ENCODE peak calls at places on chromosomes 4 and X, in eight cellular contexts. One of them, this sample, is unnamed.

GRCh38 chr4:79232555-79232954 is 93.3 kb downstream of the NAA11 start:
- DNase-seq in posterior cingulate gyrus: no peak
- DNase-seq in SW480: no peak
- DNase-seq in fibroblast of mammary gland: no peak
- DNase-seq in endothelial cell: no peak
- DNase-seq in stimulated activated CD8-positive, alpha-beta memory T cell treated with anti-CD3 and anti-CD28 coated beads, Interleukin-7, amount 100 ng/mL, for 24 hours: no peak
- DNase-seq in amygdala: no peak
- DNase-seq in DMS153: no peak
- DNase-seq in this sample: no peak

GRCh38 chr4:113026556-113026955 is 22.9 kb upstream of the ANK2 start:
- DNase-seq in SW480: no peak
- DNase-seq in DMS153: no peak
- DNase-seq in fibroblast of mammary gland: peak; percentile 52
- DNase-seq in amygdala: no peak
- DNase-seq in posterior cingulate gyrus: no peak
- DNase-seq in endothelial cell: no peak
- DNase-seq in stimulated activated CD8-positive, alpha-beta memory T cell treated with anti-CD3 and anti-CD28 coated beads, Interleukin-7, amount 100 ng/mL, for 24 hours: no peak
- DNase-seq in this sample: no peak

GRCh38 chr4:140136509-140136908 is 17.5 kb downstream of the MAML3 start:
- DNase-seq in endothelial cell: no peak
- DNase-seq in posterior cingulate gyrus: no peak
- DNase-seq in fibroblast of mammary gland: peak; percentile 77
- DNase-seq in amygdala: no peak
- DNase-seq in stimulated activated CD8-positive, alpha-beta memory T cell treated with anti-CD3 and anti-CD28 coated beads, Interleukin-7, amount 100 ng/mL, for 24 hours: no peak
- DNase-seq in DMS153: no peak
- DNase-seq in SW480: no peak
- DNase-seq in this sample: no peak

GRCh38 chr4:42397256-42397634 is at the start of gene SHISA3:
- DNase-seq in amygdala: no peak
- DNase-seq in fibroblast of mammary gland: peak; percentile 24
- DNase-seq in DMS153: no peak
- DNase-seq in stimulated activated CD8-positive, alpha-beta memory T cell treated with anti-CD3 and anti-CD28 coated beads, Interleukin-7, amount 100 ng/mL, for 24 hours: no peak
- DNase-seq in posterior cingulate gyrus: peak; percentile 58
- DNase-seq in SW480: no peak
- DNase-seq in endothelial cell: peak; percentile 40
- DNase-seq in this sample: no peak

GRCh38 chr4:176467011-176467410 is 147.2 kb downstream of the SPCS3 start:
- DNase-seq in fibroblast of mammary gland: no peak
- DNase-seq in DMS153: no peak
- DNase-seq in SW480: no peak
- DNase-seq in amygdala: no peak
- DNase-seq in posterior cingulate gyrus: no peak
- DNase-seq in stimulated activated CD8-positive, alpha-beta memory T cell treated with anti-CD3 and anti-CD28 coated beads, Interleukin-7, amount 100 ng/mL, for 24 hours: no peak
- DNase-seq in endothelial cell: no peak
- DNase-seq in this sample: no peak

GRCh38 chr4:186940476-186940875 is 216.8 kb upstream of the FAT1 start:
- DNase-seq in SW480: no peak
- DNase-seq in stimulated activated CD8-positive, alpha-beta memory T cell treated with anti-CD3 and anti-CD28 coated beads, Interleukin-7, amount 100 ng/mL, for 24 hours: no peak
- DNase-seq in fibroblast of mammary gland: no peak
- DNase-seq in endothelial cell: no peak
- DNase-seq in posterior cingulate gyrus: no peak
- DNase-seq in DMS153: no peak
- DNase-seq in amygdala: no peak
- DNase-seq in this sample: no peak

GRCh38 chr4:19540859-19541258 is 710.8 kb upstream of the SLIT2 start:
- DNase-seq in amygdala: no peak
- DNase-seq in fibroblast of mammary gland: no peak
- DNase-seq in DMS153: no peak
- DNase-seq in stimulated activated CD8-positive, alpha-beta memory T cell treated with anti-CD3 and anti-CD28 coated beads, Interleukin-7, amount 100 ng/mL, for 24 hours: no peak
- DNase-seq in SW480: no peak
- DNase-seq in endothelial cell: no peak
- DNase-seq in posterior cingulate gyrus: no peak
- DNase-seq in this sample: no peak

GRCh38 chrX:84188320-84188834 is 378 bp upstream of the RPS6KA6 start:
- DNase-seq in SW480: peak; percentile 64
- DNase-seq in fibroblast of mammary gland: peak; percentile 44
- DNase-seq in posterior cingulate gyrus: peak; percentile 93
- DNase-seq in stimulated activated CD8-positive, alpha-beta memory T cell treated with anti-CD3 and anti-CD28 coated beads, Interleukin-7, amount 100 ng/mL, for 24 hours: no peak
- DNase-seq in DMS153: no peak
- DNase-seq in amygdala: peak; percentile 54
- DNase-seq in endothelial cell: peak; percentile 53
- DNase-seq in this sample: peak; percentile 11

GRCh38 chr4:102343964-102344519 is 1.2 kb downstream of the SLC39A8 start:
- DNase-seq in endothelial cell: no peak
- DNase-seq in stimulated activated CD8-positive, alpha-beta memory T cell treated with anti-CD3 and anti-CD28 coated beads, Interleukin-7, amount 100 ng/mL, for 24 hours: peak; percentile 37
- DNase-seq in amygdala: no peak
- DNase-seq in fibroblast of mammary gland: peak; percentile 4
- DNase-seq in DMS153: peak; percentile 46
- DNase-seq in SW480: peak; percentile 74
- DNase-seq in posterior cingulate gyrus: no peak
- DNase-seq in this sample: no peak

GRCh38 chr4:104677122-104677521 is 182.4 kb upstream of the CXXC4 start:
- DNase-seq in SW480: no peak
- DNase-seq in fibroblast of mammary gland: no peak
- DNase-seq in amygdala: no peak
- DNase-seq in endothelial cell: no peak
- DNase-seq in stimulated activated CD8-positive, alpha-beta memory T cell treated with anti-CD3 and anti-CD28 coated beads, Interleukin-7, amount 100 ng/mL, for 24 hours: no peak
- DNase-seq in posterior cingulate gyrus: no peak
- DNase-seq in DMS153: peak; percentile 78
- DNase-seq in this sample: no peak

GRCh38 chr4:177573487-177573886 is 131.2 kb upstream of the AGA start:
- DNase-seq in fibroblast of mammary gland: peak; percentile 96
- DNase-seq in posterior cingulate gyrus: no peak
- DNase-seq in amygdala: no peak
- DNase-seq in DMS153: no peak
- DNase-seq in SW480: peak; percentile 21
- DNase-seq in endothelial cell: no peak
- DNase-seq in stimulated activated CD8-positive, alpha-beta memory T cell treated with anti-CD3 and anti-CD28 coated beads, Interleukin-7, amount 100 ng/mL, for 24 hours: no peak
- DNase-seq in this sample: peak; percentile 67

GRCh38 chrX:77446029-77446585 is 1.1 kb upstream of the FGF16 start:
- DNase-seq in fibroblast of mammary gland: no peak
- DNase-seq in posterior cingulate gyrus: no peak
- DNase-seq in DMS153: no peak
- DNase-seq in SW480: no peak
- DNase-seq in endothelial cell: peak; percentile 48
- DNase-seq in amygdala: no peak
- DNase-seq in stimulated activated CD8-positive, alpha-beta memory T cell treated with anti-CD3 and anti-CD28 coated beads, Interleukin-7, amount 100 ng/mL, for 24 hours: no peak
- DNase-seq in this sample: no peak

GRCh38 chrX:150958177-150958576 is 25.0 kb upstream of the HMGB3 start:
- DNase-seq in DMS153: no peak
- DNase-seq in SW480: no peak
- DNase-seq in amygdala: peak; percentile 5
- DNase-seq in posterior cingulate gyrus: peak; percentile 87
- DNase-seq in stimulated activated CD8-positive, alpha-beta memory T cell treated with anti-CD3 and anti-CD28 coated beads, Interleukin-7, amount 100 ng/mL, for 24 hours: no peak
- DNase-seq in fibroblast of mammary gland: no peak
- DNase-seq in endothelial cell: no peak
- DNase-seq in this sample: no peak

GRCh38 chr4:24912252-24913098 is at the start of gene CCDC149:
- DNase-seq in DMS153: peak; percentile 71
- DNase-seq in fibroblast of mammary gland: peak; percentile 41
- DNase-seq in SW480: peak; percentile 50
- DNase-seq in endothelial cell: peak; percentile 63
- DNase-seq in amygdala: peak; percentile 62
- DNase-seq in posterior cingulate gyrus: peak; percentile 93
- DNase-seq in stimulated activated CD8-positive, alpha-beta memory T cell treated with anti-CD3 and anti-CD28 coated beads, Interleukin-7, amount 100 ng/mL, for 24 hours: no peak
- DNase-seq in this sample: no peak

GRCh38 chrX:135556055-135556454 is 35.6 kb downstream of the INTS6L start:
- DNase-seq in SW480: no peak
- DNase-seq in stimulated activated CD8-positive, alpha-beta memory T cell treated with anti-CD3 and anti-CD28 coated beads, Interleukin-7, amount 100 ng/mL, for 24 hours: no peak
- DNase-seq in amygdala: no peak
- DNase-seq in fibroblast of mammary gland: no peak
- DNase-seq in DMS153: no peak
- DNase-seq in endothelial cell: no peak
- DNase-seq in posterior cingulate gyrus: no peak
- DNase-seq in this sample: no peak

GRCh38 chr4:37781134-37781455 is 45.4 kb upstream of the PGM2 start:
- DNase-seq in stimulated activated CD8-positive, alpha-beta memory T cell treated with anti-CD3 and anti-CD28 coated beads, Interleukin-7, amount 100 ng/mL, for 24 hours: no peak
- DNase-seq in posterior cingulate gyrus: no peak
- DNase-seq in amygdala: no peak
- DNase-seq in endothelial cell: no peak
- DNase-seq in SW480: no peak
- DNase-seq in fibroblast of mammary gland: no peak
- DNase-seq in DMS153: no peak
- DNase-seq in this sample: no peak

GRCh38 chrX:53263597-53264094 is 17.7 kb downstream of the IQSEC2 start:
- DNase-seq in DMS153: no peak
- DNase-seq in stimulated activated CD8-positive, alpha-beta memory T cell treated with anti-CD3 and anti-CD28 coated beads, Interleukin-7, amount 100 ng/mL, for 24 hours: no peak
- DNase-seq in endothelial cell: no peak
- DNase-seq in amygdala: no peak
- DNase-seq in posterior cingulate gyrus: no peak
- DNase-seq in fibroblast of mammary gland: peak; percentile 88
- DNase-seq in SW480: peak; percentile 84
- DNase-seq in this sample: no peak

GRCh38 chr4:38531126-38531737 is 132.8 kb upstream of the KLF3 start:
- DNase-seq in endothelial cell: no peak
- DNase-seq in stimulated activated CD8-positive, alpha-beta memory T cell treated with anti-CD3 and anti-CD28 coated beads, Interleukin-7, amount 100 ng/mL, for 24 hours: no peak
- DNase-seq in amygdala: no peak
- DNase-seq in fibroblast of mammary gland: no peak
- DNase-seq in posterior cingulate gyrus: no peak
- DNase-seq in DMS153: no peak
- DNase-seq in SW480: no peak
- DNase-seq in this sample: peak; percentile 2

GRCh38 chr4:7627251-7628250 is 192.8 kb upstream of the PSAPL1 start:
- DNase-seq in fibroblast of mammary gland: no peak
- DNase-seq in posterior cingulate gyrus: peak; percentile 62
- DNase-seq in SW480: no peak
- DNase-seq in stimulated activated CD8-positive, alpha-beta memory T cell treated with anti-CD3 and anti-CD28 coated beads, Interleukin-7, amount 100 ng/mL, for 24 hours: no peak
- DNase-seq in DMS153: no peak
- DNase-seq in amygdala: no peak
- DNase-seq in endothelial cell: no peak
- DNase-seq in this sample: no peak

GRCh38 chr4:112858751-112859150 is 190.7 kb upstream of the ANK2 start:
- DNase-seq in fibroblast of mammary gland: no peak
- DNase-seq in posterior cingulate gyrus: no peak
- DNase-seq in amygdala: no peak
- DNase-seq in SW480: no peak
- DNase-seq in endothelial cell: no peak
- DNase-seq in DMS153: no peak
- DNase-seq in stimulated activated CD8-positive, alpha-beta memory T cell treated with anti-CD3 and anti-CD28 coated beads, Interleukin-7, amount 100 ng/mL, for 24 hours: no peak
- DNase-seq in this sample: no peak

GRCh38 chrX:49754238-49754857 is 58.6 kb upstream of the PAGE1 start:
- DNase-seq in SW480: peak; percentile 37
- DNase-seq in amygdala: peak; percentile 4
- DNase-seq in stimulated activated CD8-positive, alpha-beta memory T cell treated with anti-CD3 and anti-CD28 coated beads, Interleukin-7, amount 100 ng/mL, for 24 hours: peak; percentile 7
- DNase-seq in posterior cingulate gyrus: peak; percentile 83
- DNase-seq in fibroblast of mammary gland: peak; percentile 34
- DNase-seq in endothelial cell: peak; percentile 44
- DNase-seq in DMS153: peak; percentile 6
- DNase-seq in this sample: peak; percentile 0

GRCh38 chr4:151668687-151669402 is 92.0 kb downstream of the GATB start:
- DNase-seq in endothelial cell: no peak
- DNase-seq in DMS153: no peak
- DNase-seq in posterior cingulate gyrus: no peak
- DNase-seq in stimulated activated CD8-positive, alpha-beta memory T cell treated with anti-CD3 and anti-CD28 coated beads, Interleukin-7, amount 100 ng/mL, for 24 hours: no peak
- DNase-seq in SW480: no peak
- DNase-seq in amygdala: no peak
- DNase-seq in fibroblast of mammary gland: no peak
- DNase-seq in this sample: no peak

GRCh38 chr4:168923526-168924194 is 86.4 kb downstream of the CBR4 start:
- DNase-seq in amygdala: no peak
- DNase-seq in SW480: peak; percentile 59
- DNase-seq in endothelial cell: peak; percentile 58
- DNase-seq in stimulated activated CD8-positive, alpha-beta memory T cell treated with anti-CD3 and anti-CD28 coated beads, Interleukin-7, amount 100 ng/mL, for 24 hours: peak; percentile 2
- DNase-seq in posterior cingulate gyrus: no peak
- DNase-seq in DMS153: peak; percentile 72
- DNase-seq in fibroblast of mammary gland: peak; percentile 86
- DNase-seq in this sample: peak; percentile 59

GRCh38 chr4:19309365-19309764 is 942.3 kb upstream of the SLIT2 start:
- DNase-seq in endothelial cell: no peak
- DNase-seq in posterior cingulate gyrus: no peak
- DNase-seq in stimulated activated CD8-positive, alpha-beta memory T cell treated with anti-CD3 and anti-CD28 coated beads, Interleukin-7, amount 100 ng/mL, for 24 hours: no peak
- DNase-seq in fibroblast of mammary gland: peak; percentile 75
- DNase-seq in DMS153: no peak
- DNase-seq in amygdala: no peak
- DNase-seq in SW480: no peak
- DNase-seq in this sample: peak; percentile 37

GRCh38 chrX:104165894-104166734 is at the start of gene FAM199X:
- DNase-seq in endothelial cell: peak; percentile 83
- DNase-seq in SW480: peak; percentile 85
- DNase-seq in DMS153: peak; percentile 72
- DNase-seq in posterior cingulate gyrus: peak; percentile 98
- DNase-seq in amygdala: peak; percentile 83
- DNase-seq in stimulated activated CD8-positive, alpha-beta memory T cell treated with anti-CD3 and anti-CD28 coated beads, Interleukin-7, amount 100 ng/mL, for 24 hours: peak; percentile 51
- DNase-seq in fibroblast of mammary gland: peak; percentile 83
- DNase-seq in this sample: peak; percentile 38

GRCh38 chr4:77699731-77700210 is 94.2 kb downstream of the CXCL13 start:
- DNase-seq in stimulated activated CD8-positive, alpha-beta memory T cell treated with anti-CD3 and anti-CD28 coated beads, Interleukin-7, amount 100 ng/mL, for 24 hours: no peak
- DNase-seq in DMS153: no peak
- DNase-seq in fibroblast of mammary gland: peak; percentile 90
- DNase-seq in SW480: peak; percentile 75
- DNase-seq in posterior cingulate gyrus: no peak
- DNase-seq in amygdala: no peak
- DNase-seq in endothelial cell: no peak
- DNase-seq in this sample: peak; percentile 91

GRCh38 chr4:102734591-102735385 is 26.0 kb downstream of the MANBA start:
- DNase-seq in fibroblast of mammary gland: peak; percentile 53
- DNase-seq in DMS153: no peak
- DNase-seq in endothelial cell: no peak
- DNase-seq in posterior cingulate gyrus: no peak
- DNase-seq in amygdala: no peak
- DNase-seq in stimulated activated CD8-positive, alpha-beta memory T cell treated with anti-CD3 and anti-CD28 coated beads, Interleukin-7, amount 100 ng/mL, for 24 hours: no peak
- DNase-seq in SW480: no peak
- DNase-seq in this sample: no peak

GRCh38 chrX:153557618-153558017 is 40.2 kb downstream of the ATP2B3 start:
- DNase-seq in posterior cingulate gyrus: peak; percentile 92
- DNase-seq in endothelial cell: no peak
- DNase-seq in amygdala: no peak
- DNase-seq in SW480: no peak
- DNase-seq in stimulated activated CD8-positive, alpha-beta memory T cell treated with anti-CD3 and anti-CD28 coated beads, Interleukin-7, amount 100 ng/mL, for 24 hours: no peak
- DNase-seq in DMS153: no peak
- DNase-seq in fibroblast of mammary gland: no peak
- DNase-seq in this sample: no peak

GRCh38 chrX:30865020-30865419 is 24.0 kb downstream of the TAB3 start:
- DNase-seq in fibroblast of mammary gland: no peak
- DNase-seq in posterior cingulate gyrus: no peak
- DNase-seq in endothelial cell: no peak
- DNase-seq in amygdala: no peak
- DNase-seq in stimulated activated CD8-positive, alpha-beta memory T cell treated with anti-CD3 and anti-CD28 coated beads, Interleukin-7, amount 100 ng/mL, for 24 hours: no peak
- DNase-seq in DMS153: no peak
- DNase-seq in SW480: peak; percentile 2
- DNase-seq in this sample: no peak

GRCh38 chr4:52292245-52292644 is 241.1 kb downstream of the SPATA18 start:
- DNase-seq in posterior cingulate gyrus: no peak
- DNase-seq in amygdala: no peak
- DNase-seq in endothelial cell: no peak
- DNase-seq in stimulated activated CD8-positive, alpha-beta memory T cell treated with anti-CD3 and anti-CD28 coated beads, Interleukin-7, amount 100 ng/mL, for 24 hours: no peak
- DNase-seq in DMS153: no peak
- DNase-seq in SW480: no peak
- DNase-seq in fibroblast of mammary gland: no peak
- DNase-seq in this sample: no peak

GRCh38 chr4:176781739-176782100 is 11.0 kb downstream of the VEGFC start:
- DNase-seq in amygdala: no peak
- DNase-seq in DMS153: no peak
- DNase-seq in fibroblast of mammary gland: no peak
- DNase-seq in endothelial cell: no peak
- DNase-seq in stimulated activated CD8-positive, alpha-beta memory T cell treated with anti-CD3 and anti-CD28 coated beads, Interleukin-7, amount 100 ng/mL, for 24 hours: no peak
- DNase-seq in SW480: no peak
- DNase-seq in posterior cingulate gyrus: no peak
- DNase-seq in this sample: no peak

GRCh38 chr4:101183658-101184373 is 163.5 kb downstream of the PPP3CA start:
- DNase-seq in endothelial cell: no peak
- DNase-seq in SW480: no peak
- DNase-seq in DMS153: no peak
- DNase-seq in posterior cingulate gyrus: no peak
- DNase-seq in fibroblast of mammary gland: peak; percentile 34
- DNase-seq in amygdala: no peak
- DNase-seq in stimulated activated CD8-positive, alpha-beta memory T cell treated with anti-CD3 and anti-CD28 coated beads, Interleukin-7, amount 100 ng/mL, for 24 hours: no peak
- DNase-seq in this sample: no peak

GRCh38 chr4:26802790-26803189 is 57.9 kb upstream of the STIM2 start:
- DNase-seq in SW480: no peak
- DNase-seq in posterior cingulate gyrus: no peak
- DNase-seq in DMS153: no peak
- DNase-seq in fibroblast of mammary gland: no peak
- DNase-seq in endothelial cell: no peak
- DNase-seq in stimulated activated CD8-positive, alpha-beta memory T cell treated with anti-CD3 and anti-CD28 coated beads, Interleukin-7, amount 100 ng/mL, for 24 hours: no peak
- DNase-seq in amygdala: no peak
- DNase-seq in this sample: no peak

GRCh38 chr4:10577018-10577417 is 107.5 kb downstream of the CLNK start:
- DNase-seq in amygdala: no peak
- DNase-seq in SW480: no peak
- DNase-seq in fibroblast of mammary gland: no peak
- DNase-seq in endothelial cell: no peak
- DNase-seq in DMS153: no peak
- DNase-seq in posterior cingulate gyrus: no peak
- DNase-seq in stimulated activated CD8-positive, alpha-beta memory T cell treated with anti-CD3 and anti-CD28 coated beads, Interleukin-7, amount 100 ng/mL, for 24 hours: no peak
- DNase-seq in this sample: no peak